ENCODE peak calls at places on chromosomes 12 and 14, in five cellular contexts. Z, H, M, K and P are unnamed samples.

GRCh38 chr14:89827260-89827659 is 127.3 kb downstream of the EFCAB11 start:
- DNase-seq in M (no peak), K (no peak), H (no peak), Z (no peak), P (no peak)

GRCh38 chr14:30115756-30116155 is 188.1 kb upstream of the PRKD1 start:
- DNase-seq in M (no peak), Z (no peak), K (no peak), H (no peak), P (no peak)

GRCh38 chr12:103955811-103956514 is 9.7 kb upstream of the TDG start:
- DNase-seq in H (no peak), K (no peak), Z (no peak), M (no peak), P (no peak)

GRCh38 chr14:33062881-33063280 is 124.2 kb downstream of the NPAS3 start:
- DNase-seq in M (no peak), Z (peak; percentile 7), K (no peak), H (no peak), P (no peak)

GRCh38 chr12:3452348-3452747 is 38.7 kb upstream of the PRMT8 start:
- DNase-seq in H (no peak), Z (no peak), M (no peak), K (no peak), P (no peak)

GRCh38 chr12:67578976-67579661 is 69.4 kb upstream of the DYRK2 start:
- DNase-seq in Z (no peak), M (no peak), H (no peak), K (no peak), P (no peak)

GRCh38 chr14:63672417-63673180 is 30.9 kb upstream of the WDR89 start:
- DNase-seq in K (no peak), Z (no peak), H (no peak), M (no peak), P (no peak)

GRCh38 chr12:47079365-47079893 is at the start of gene PCED1B:
- DNase-seq in H (peak; percentile 62), K (no peak), Z (peak; percentile 86), M (peak; percentile 81), P (no peak)

GRCh38 chr14:106681161-106681955 is 1155.0 kb downstream of the TMEM121 start:
- DNase-seq in Z (no peak), K (no peak), H (no peak), M (no peak), P (no peak)

GRCh38 chr12:89622115-89622514 is 86.5 kb downstream of the ATP2B1 start:
- DNase-seq in M (no peak), Z (peak; percentile 23), K (no peak), H (no peak), P (no peak)

GRCh38 chr12:127107744-127108143 is 1159.2 kb upstream of the TMEM132C start:
- DNase-seq in H (no peak), K (no peak), M (no peak), Z (no peak), P (no peak)

GRCh38 chr12:108711486-108712163 is 19.7 kb downstream of the CORO1C start:
- DNase-seq in M (no peak), K (no peak), H (no peak), Z (no peak), P (no peak)

GRCh38 chr14:90538716-90539495 is 142.1 kb downstream of the CALM1 start:
- DNase-seq in M (no peak), H (no peak), Z (no peak), K (no peak), P (no peak)

GRCh38 chr12:89494411-89495231 is 30.0 kb downstream of the GALNT4 start:
- DNase-seq in K (no peak), M (no peak), H (no peak), Z (no peak), P (no peak)

GRCh38 chr12:69647178-69647577 is 36.5 kb upstream of the LRRC10 start:
- DNase-seq in H (no peak), M (no peak), K (no peak), Z (no peak), P (no peak)

GRCh38 chr12:122866950-122867607 is 28.8 kb downstream of the VPS37B start:
- DNase-seq in M (no peak), Z (no peak), K (no peak), H (no peak), P (no peak)